ENCODE peak calls at places on chromosome 13, in six cellular contexts. N is putamen, O is germinal center, I is adrenal gland, J is AG04450, R is smooth muscle cell of the brain vasculature. Y is an unnamed sample.

GRCh38 chr13:98749501-98749900 is 3.0 kb downstream of the SLC15A1 start:
- DNase-seq in N (no peak), I (no peak), R (no peak), J (no peak), O (no peak), Y (no peak)

GRCh38 chr13:74825170-74825948 is 656.6 kb downstream of the TBC1D4 start:
- DNase-seq in J (no peak), O (no peak), R (peak; percentile 39), I (no peak), N (no peak), Y (peak; percentile 63)

GRCh38 chr13:33018886-33019285 is 2.7 kb downstream of the KL start:
- DNase-seq in N (no peak), J (no peak), R (no peak), O (no peak), I (no peak), Y (no peak)

GRCh38 chr13:97702614-97703013 is 250.9 kb upstream of the IPO5 start:
- DNase-seq in I (no peak), J (no peak), O (no peak), R (no peak), N (no peak), Y (no peak)

GRCh38 chr13:53238241-53238640 is 209.6 kb downstream of the OLFM4 start:
- DNase-seq in N (no peak), I (no peak), J (no peak), O (no peak), R (no peak), Y (no peak)

GRCh38 chr13:110812111-110812868 is 98.8 kb downstream of the ING1 start:
- DNase-seq in N (no peak), O (no peak), I (no peak), R (no peak), J (no peak), Y (no peak)

GRCh38 chr13:99124695-99125334 is 75.8 kb upstream of the UBAC2 start:
- DNase-seq in R (peak; percentile 12), O (peak; percentile 13), N (no peak), I (no peak), J (no peak), Y (no peak)

GRCh38 chr13:49972709-49973108 is 24.1 kb upstream of the TRIM13 start:
- DNase-seq in R (no peak), O (no peak), J (no peak), N (no peak), I (no peak), Y (no peak)

GRCh38 chr13:107252021-107252420 is 684.1 kb upstream of the ARGLU1 start:
- DNase-seq in I (no peak), O (no peak), J (no peak), N (no peak), R (no peak), Y (no peak)

GRCh38 chr13:45073809-45074208 is 46.5 kb upstream of the GTF2F2 start:
- DNase-seq in R (no peak), N (no peak), J (no peak), I (no peak), O (no peak), Y (no peak)

GRCh38 chr13:50527612-50528509 is 315.6 kb downstream of the DLEU7 start:
- DNase-seq in J (no peak), R (no peak), O (no peak), N (no peak), I (no peak), Y (no peak)

GRCh38 chr13:50339291-50339690 is 324.0 kb downstream of the KCNRG start:
- DNase-seq in R (no peak), J (no peak), I (no peak), N (no peak), O (no peak), Y (no peak)

Y was measured in epithelial cell of proximal tubule.